ENCODE peak calls at places on chromosomes 5 and 9, in six cellular contexts. X is glutamatergic neuron, D is right atrium auricular region, E is mammary epithelial cell, Y is heart right ventricle, R is suprapubic skin. I is an unnamed sample.

GRCh38 chr5:74639538-74640449 is 734 bp downstream of the ENC1 start:
- DNase-seq in X (peak; percentile 69), D (no peak), E (no peak), Y (peak; percentile 23), R (no peak), I (no peak)

GRCh38 chr5:132387649-132388117 is 18.2 kb downstream of the SLC22A5 start:
- DNase-seq in X (no peak), D (peak; percentile 84), E (peak; percentile 91), Y (peak; percentile 71), R (no peak), I (no peak)

GRCh38 chr9:33128570-33128969 is 38.6 kb downstream of the B4GALT1 start:
- DNase-seq in X (no peak), D (no peak), E (no peak), Y (no peak), R (peak; percentile 55), I (no peak)

GRCh38 chr9:94101169-94101853 is 17.0 kb downstream of the PTPDC1 start:
- DNase-seq in X (no peak), D (no peak), E (no peak), Y (no peak), R (no peak), I (no peak)

GRCh38 chr5:134177197-134178171 is 734 bp upstream of the SKP1 start:
- DNase-seq in X (no peak), D (peak; percentile 69), E (peak; percentile 84), Y (peak; percentile 77), R (peak; percentile 83), I (no peak)

GRCh38 chr5:171483453-171484177 is 64.2 kb downstream of the FGF18 start:
- DNase-seq in X (peak; percentile 37), D (peak; percentile 88), E (no peak), Y (peak; percentile 84), R (no peak), I (no peak)

GRCh38 chr5:113093561-113093960 is 117.0 kb downstream of the DCP2 start:
- DNase-seq in X (no peak), D (no peak), E (no peak), Y (no peak), R (no peak), I (no peak)

GRCh38 chr9:15086096-15087030 is 176.1 kb upstream of the FREM1 start:
- DNase-seq in X (no peak), D (no peak), E (no peak), Y (no peak), R (no peak), I (no peak)

GRCh38 chr9:28758346-28758745 is 1185.1 kb upstream of the C9orf72 start:
- DNase-seq in X (no peak), D (no peak), E (peak; percentile 78), Y (no peak), R (no peak), I (no peak)

GRCh38 chr9:100595391-100596199 is 17.7 kb downstream of the CAVIN4 start:
- DNase-seq in X (no peak), D (no peak), E (peak; percentile 46), Y (peak; percentile 55), R (no peak), I (no peak)

GRCh38 chr5:133993563-133993962 is 11.2 kb downstream of the VDAC1 start:
- DNase-seq in X (no peak), D (no peak), E (no peak), Y (no peak), R (no peak), I (no peak)

GRCh38 chr5:94173100-94173499 is 431.7 kb upstream of the POU5F2 start:
- DNase-seq in X (no peak), D (no peak), E (no peak), Y (no peak), R (no peak), I (no peak)

GRCh38 chr9:130912932-130913598 is 16.5 kb upstream of the QRFP start:
- DNase-seq in X (no peak), D (peak; percentile 75), E (peak; percentile 79), Y (no peak), R (no peak), I (no peak)

GRCh38 chr9:122619996-122620395 is 5.5 kb downstream of the OR1Q1 start:
- DNase-seq in X (no peak), D (no peak), E (no peak), Y (no peak), R (no peak), I (no peak)

GRCh38 chr9:121731919-121732318 is 80.5 kb downstream of the DAB2IP start:
- DNase-seq in X (no peak), D (no peak), E (no peak), Y (no peak), R (no peak), I (no peak)

GRCh38 chr5:92749943-92750342 is 831.1 kb downstream of the NR2F1-AS1 start:
- DNase-seq in X (no peak), D (no peak), E (peak; percentile 50), Y (no peak), R (no peak), I (no peak)

DNA sequence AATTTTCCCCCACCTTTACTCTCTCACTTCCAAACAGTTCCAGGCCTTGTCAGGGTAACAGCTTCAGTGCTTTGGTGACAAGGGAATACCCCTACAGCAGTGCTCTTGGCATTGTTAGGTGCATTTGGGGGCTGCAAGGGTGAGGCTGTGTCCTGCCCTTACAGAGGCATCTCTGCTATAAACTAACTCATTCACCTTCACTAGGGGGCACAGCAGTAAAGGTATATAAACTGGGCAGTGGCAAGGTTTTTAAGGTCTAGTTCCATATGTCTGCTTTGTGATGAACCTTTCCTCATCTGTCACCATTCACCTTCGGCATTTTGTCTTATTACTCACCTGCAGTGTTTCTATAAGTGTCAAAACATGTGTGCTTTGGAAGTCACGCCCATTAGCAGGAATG is 79.1 kb upstream of the GPR151 start:
- DNase-seq in X (no peak), D (no peak), E (no peak), Y (no peak), R (no peak), I (no peak)
- TF ChIP-seq CTCF in X (no peak), D (no peak), E (no peak), Y (no peak), R (no peak), I (no peak)

GRCh38 chr9:22528485-22528884 is 81.9 kb downstream of the DMRTA1 start:
- DNase-seq in X (no peak), D (no peak), E (no peak), Y (no peak), R (no peak), I (no peak)
- TF ChIP-seq CTCF in X (no peak), D (peak; percentile 34), E (peak; percentile 41), Y (no peak), R (no peak), I (no peak)

GRCh38 chr5:168300377-168301182 is 9.1 kb downstream of the WWC1 start:
- DNase-seq in X (no peak), D (no peak), E (no peak), Y (no peak), R (no peak), I (no peak)
- TF ChIP-seq CTCF in X (no peak), D (no peak), E (no peak), Y (no peak), R (no peak), I (no peak)

GRCh38 chr5:156835905-156836304 is 14.2 kb upstream of the PPP1R2B start:
- DNase-seq in X (no peak), D (no peak), E (no peak), Y (no peak), R (no peak), I (no peak)
- TF ChIP-seq CTCF in X (peak; percentile 31), D (peak; percentile 30), E (no peak), Y (peak; percentile 8), R (no peak), I (no peak)

I was measured in activated B cell treated with CpG ODN at 0.5 μM for 24 hours.